ENCODE peak calls at places on chromosomes 3 and 15, in four cellular contexts. L, U, S and P are unnamed samples.

GRCh38 chr3:175150812-175151411 is 291.8 kb downstream of the NAALADL2 start:
- DNase-seq in L (no peak), U (peak), S (no peak), P (no peak)

GRCh38 chr3:45992820-45993219 is 2.8 kb downstream of the FYCO1 start:
- DNase-seq in L (no peak), U (peak), S (no peak), P (no peak)

GRCh38 chr3:170809021-170809974 is 60.7 kb downstream of the RPL22L1 start:
- DNase-seq in L (no peak), U (peak), S (no peak), P (no peak)

GRCh38 chr3:78139166-78139565 is 1099.3 kb downstream of the ROBO2 start:
- DNase-seq in L (no peak), U (peak), S (no peak), P (no peak)

GRCh38 chr3:4813855-4814254 is 165.4 kb upstream of the BHLHE40 start:
- DNase-seq in L (no peak), U (no peak), S (no peak), P (no peak)

GRCh38 chr15:64544450-64544849 is 84.1 kb downstream of the ZNF609 start:
- DNase-seq in L (no peak), U (no peak), S (no peak), P (no peak)

GRCh38 chr15:31226011-31226410 is 100.6 kb upstream of the KLF13 start:
- DNase-seq in L (no peak), U (no peak), S (no peak), P (no peak)

GRCh38 chr3:16370872-16371740 is 106.1 kb downstream of the OXNAD1 start:
- DNase-seq in L (no peak), U (peak), S (no peak), P (no peak)

GRCh38 chr3:104367000-104367399 is 999.7 kb upstream of the ALCAM start:
- DNase-seq in L (no peak), U (no peak), S (no peak), P (no peak)

GRCh38 chr15:53202876-53203275 is 412.7 kb upstream of the ONECUT1 start:
- DNase-seq in L (no peak), U (no peak), S (no peak), P (no peak)

GRCh38 chr15:73886717-73887345 is 13.5 kb downstream of the TBC1D21 start:
- DNase-seq in L (no peak), U (no peak), S (no peak), P (no peak)

GRCh38 chr3:142894493-142894892 is 5.6 kb upstream of the PCOLCE2 start:
- DNase-seq in L (no peak), U (no peak), S (no peak), P (no peak)

GRCh38 chr3:139937674-139938279 is 2.8 kb downstream of the CLSTN2 start:
- DNase-seq in L (peak), U (no peak), S (no peak), P (no peak)

GRCh38 chr15:26449296-26449695 is 323.6 kb downstream of the GABRB3 start:
- DNase-seq in L (no peak), U (peak), S (no peak), P (no peak)

GRCh38 chr3:141249041-141249440 is 17.4 kb downstream of the PXYLP1 start:
- DNase-seq in L (no peak), U (no peak), S (no peak), P (peak)

GRCh38 chr3:57803647-57804081 is 47.6 kb downstream of the SLMAP start:
- DNase-seq in L (no peak), U (peak), S (no peak), P (no peak)

GRCh38 chr3:120496278-120496975 is 45.6 kb upstream of the FSTL1 start:
- DNase-seq in L (no peak), U (peak), S (no peak), P (peak)

GRCh38 chr15:89778861-89779260 is 2.7 kb downstream of the MESP2 start:
- DNase-seq in L (no peak), U (no peak), S (no peak), P (no peak)

GRCh38 chr3:196111939-196112386 is 30.1 kb upstream of the TFRC start:
- DNase-seq in L (no peak), U (no peak), S (peak), P (no peak)

GRCh38 chr3:186255703-186256331 is 106.2 kb downstream of the DGKG start:
- DNase-seq in L (no peak), U (no peak), S (peak), P (no peak)

GRCh38 chr15:91192285-91193058 is 92.4 kb downstream of the SV2B start:
- DNase-seq in L (no peak), U (no peak), S (no peak), P (no peak)

GRCh38 chr3:8625991-8626390 is 18.6 kb downstream of the SSUH2 start:
- DNase-seq in L (no peak), U (peak), S (no peak), P (no peak)

GRCh38 chr3:31213869-31214486 is 318.7 kb upstream of the STT3B start:
- DNase-seq in L (no peak), U (no peak), S (no peak), P (no peak)

GRCh38 chr3:197242784-197243432 is 55.5 kb downstream of the DLG1 start:
- DNase-seq in L (no peak), U (no peak), S (no peak), P (no peak)

GRCh38 chr3:157127831-157128767 is 31.8 kb downstream of the CCNL1 start:
- DNase-seq in L (no peak), U (peak), S (no peak), P (peak)

DNA sequence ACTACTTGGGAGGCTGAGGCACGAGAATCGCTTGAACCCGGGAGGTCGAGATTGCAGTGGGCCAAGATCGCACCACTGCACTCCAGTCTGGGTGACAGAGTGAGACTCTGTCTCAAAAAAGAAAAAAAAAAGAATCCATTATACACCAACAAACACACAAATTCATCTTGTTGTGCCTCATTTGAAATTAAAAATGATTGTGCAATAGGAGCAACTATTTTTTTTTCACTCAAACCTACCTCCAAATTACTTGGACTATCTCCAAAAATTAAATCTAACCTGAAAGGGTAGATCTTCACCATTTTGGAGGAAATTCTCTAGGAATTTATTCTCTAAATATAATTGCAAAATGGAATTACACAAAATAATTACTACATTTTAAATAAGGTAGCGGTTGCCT is 4.6 kb downstream of the ZBBX start:
- DNase-seq in L (no peak), U (no peak), S (no peak), P (no peak)
- TF ChIP-seq CTCF in L (no peak), U (no peak), S (no peak), P (no peak)

DNA sequence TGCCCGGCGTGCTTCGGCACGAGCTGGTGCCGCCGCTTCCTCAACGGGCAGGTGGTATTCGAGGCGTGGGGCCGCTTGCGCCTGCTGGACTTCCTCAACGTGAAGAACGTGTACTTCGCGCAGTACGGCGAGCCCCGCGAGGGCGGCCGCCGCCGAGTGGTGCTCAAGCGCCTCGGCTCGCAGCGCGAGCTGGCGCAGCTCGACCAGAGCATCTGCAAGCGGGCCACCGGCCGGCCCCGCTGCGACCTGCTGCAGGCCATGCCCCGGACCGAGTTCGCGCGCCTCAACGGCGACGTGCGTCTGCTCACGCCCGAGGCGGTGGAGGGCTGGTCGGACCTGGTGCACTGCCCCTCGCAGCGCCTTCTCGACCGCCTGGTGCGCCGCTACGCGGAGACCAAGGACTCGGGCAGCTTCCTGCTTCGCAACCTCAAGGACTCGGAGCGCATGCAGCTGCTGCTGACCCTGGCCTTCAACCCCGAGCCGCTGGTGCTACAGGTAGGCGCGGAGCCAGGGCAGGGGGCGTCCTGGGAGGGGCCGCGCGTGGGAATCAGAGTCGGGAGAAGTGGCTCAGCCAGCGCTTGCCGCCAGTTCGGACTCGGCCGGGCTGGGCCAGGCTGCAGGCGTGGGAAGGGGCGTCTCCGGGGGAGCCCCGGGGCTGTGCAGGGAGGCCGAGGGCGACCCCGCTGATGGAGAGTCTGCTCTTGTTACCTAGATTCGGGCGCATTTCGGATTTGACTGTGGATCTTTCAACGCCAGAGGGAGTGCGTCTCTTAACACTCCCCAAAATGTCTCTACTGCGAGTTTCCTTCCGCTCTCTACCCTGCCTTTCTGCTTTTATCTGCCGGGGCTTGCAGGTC is 1.1 kb downstream of the DIPK2A start:
- DNase-seq in L (peak), U (peak), S (peak), P (no peak)
- TF ChIP-seq CTCF in L (peak), U (peak), S (peak), P (peak)

GRCh38 chr3:111782447-111782782 is 76.7 kb upstream of the PHLDB2 start:
- DNase-seq in L (no peak), U (no peak), S (no peak), P (no peak)

GRCh38 chr3:111773484-111773883 is 85.6 kb upstream of the PHLDB2 start:
- DNase-seq in L (no peak), U (no peak), S (no peak), P (no peak)

GRCh38 chr3:111781561-111782446 is 77.3 kb upstream of the PHLDB2 start:
- DNase-seq in L (no peak), U (peak), S (no peak), P (no peak)

GRCh38 chr3:111774622-111775021 is 84.4 kb upstream of the PHLDB2 start:
- DNase-seq in L (no peak), U (no peak), S (no peak), P (no peak)

DNA sequence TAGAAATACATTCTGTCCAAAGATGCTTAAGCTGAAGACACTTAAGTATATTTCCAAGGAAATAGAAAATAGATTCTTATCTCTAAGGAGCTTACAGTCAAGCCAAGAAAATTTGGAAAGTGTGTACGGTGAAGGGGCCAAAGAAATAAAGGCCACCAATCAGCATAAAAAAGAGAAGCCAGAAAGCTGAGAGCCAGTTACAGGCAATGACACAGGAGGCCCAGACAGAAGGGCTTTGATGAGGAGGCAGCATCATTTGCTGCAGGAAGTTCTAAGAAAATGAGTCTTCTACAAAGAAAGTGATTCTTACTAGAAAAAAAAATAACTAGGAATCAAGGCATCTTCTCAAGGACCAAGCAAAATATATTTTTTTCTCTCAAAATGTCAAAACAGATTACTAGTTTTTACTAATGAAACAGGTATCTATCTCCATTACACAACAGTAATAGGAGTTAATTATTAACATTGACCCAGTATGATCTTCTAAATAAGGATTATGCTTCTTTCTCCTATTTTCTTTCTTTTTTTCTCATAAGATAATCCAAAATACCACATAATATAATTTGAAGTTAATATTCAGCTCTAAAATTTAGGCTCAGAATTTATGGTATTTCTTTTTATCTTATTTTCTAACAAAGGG is 82.1 kb upstream of the PHLDB2 start:
- DNase-seq in L (no peak), U (no peak), S (no peak), P (no peak)
- TF ChIP-seq CTCF in L (no peak), U (no peak), S (no peak), P (no peak)

GRCh38 chr15:80620931-80621330 is 74.2 kb upstream of the ABHD17C start:
- DNase-seq in L (no peak), U (no peak), S (no peak), P (no peak)

GRCh38 chr15:80620141-80620540 is 75.0 kb upstream of the ABHD17C start:
- DNase-seq in L (no peak), U (no peak), S (no peak), P (peak)

GRCh38 chr15:80615783-80616391 is 79.2 kb upstream of the ABHD17C start:
- DNase-seq in L (peak), U (peak), S (no peak), P (peak)

GRCh38 chr15:80618666-80619481 is 76.2 kb upstream of the ABHD17C start:
- DNase-seq in L (no peak), U (no peak), S (no peak), P (peak)

GRCh38 chr15:80619677-80620076 is 75.4 kb upstream of the ABHD17C start:
- DNase-seq in L (no peak), U (no peak), S (no peak), P (peak)
- TF ChIP-seq CTCF in L (no peak), U (no peak), S (no peak), P (peak)

GRCh38 chr3:123152656-123153055 is 49.1 kb upstream of the SEC22A start:
- DNase-seq in L (no peak), U (no peak), S (no peak), P (peak)

GRCh38 chr3:123151251-123151705 is 50.5 kb upstream of the SEC22A start:
- DNase-seq in L (no peak), U (no peak), S (no peak), P (peak)

GRCh38 chr3:123153821-123154323 is 47.9 kb upstream of the SEC22A start:
- DNase-seq in L (no peak), U (no peak), S (no peak), P (no peak)

GRCh38 chr3:123154346-123154985 is 47.3 kb upstream of the SEC22A start:
- DNase-seq in L (no peak), U (no peak), S (no peak), P (no peak)

DNA sequence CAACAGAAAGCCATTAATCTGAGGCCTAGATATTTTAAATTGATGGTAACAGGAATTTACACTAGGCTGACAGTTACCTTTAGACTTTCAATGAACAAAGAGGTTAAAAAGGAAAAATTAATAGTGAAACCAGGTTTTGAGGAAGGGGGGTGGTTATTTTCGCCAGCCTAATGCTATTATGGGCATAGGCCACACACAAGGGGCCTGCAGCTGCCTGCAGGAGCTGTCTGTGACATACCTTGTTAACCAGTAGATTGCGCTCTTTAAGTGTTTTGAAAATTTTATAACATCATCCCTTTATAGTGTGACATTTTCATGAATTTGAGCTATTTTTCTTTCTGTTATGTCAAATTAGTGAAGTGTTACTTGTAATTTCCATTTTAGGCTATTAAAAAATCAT is 48.6 kb upstream of the SEC22A start:
- DNase-seq in L (no peak), U (no peak), S (no peak), P (no peak)
- TF ChIP-seq CTCF in L (no peak), U (no peak), S (no peak), P (no peak)

GRCh38 chr3:193665370-193665989 is 72.5 kb downstream of the OPA1 start:
- DNase-seq in L (no peak), U (peak), S (no peak), P (no peak)
- TF ChIP-seq CTCF in L (peak), U (peak), S (peak), P (peak)

GRCh38 chr15:100631831-100632230 is 29.4 kb downstream of the ASB7 start:
- DNase-seq in L (no peak), U (no peak), S (no peak), P (no peak)

GRCh38 chr15:100633763-100634075 is 31.3 kb downstream of the ASB7 start:
- DNase-seq in L (no peak), U (no peak), S (no peak), P (no peak)

GRCh38 chr15:100638177-100638730 is 35.9 kb downstream of the ASB7 start:
- DNase-seq in L (no peak), U (no peak), S (no peak), P (no peak)

GRCh38 chr15:100635406-100636071 is 33.1 kb downstream of the ASB7 start:
- DNase-seq in L (no peak), U (no peak), S (no peak), P (no peak)
- TF ChIP-seq CTCF in L (no peak), U (no peak), S (no peak), P (no peak)

GRCh38 chr3:137304313-137305056 is 346.7 kb downstream of the IL20RB start:
- DNase-seq in L (no peak), U (no peak), S (no peak), P (no peak)
- TF ChIP-seq CTCF in L (no peak), U (no peak), S (no peak), P (no peak)

GRCh38 chr3:151423091-151423490 is 37.8 kb downstream of the IGSF10 start:
- DNase-seq in L (no peak), U (no peak), S (no peak), P (no peak)

GRCh38 chr3:151426337-151426648 is 34.6 kb downstream of the IGSF10 start:
- DNase-seq in L (no peak), U (no peak), S (no peak), P (no peak)

GRCh38 chr3:151428386-151428785 is 32.5 kb downstream of the IGSF10 start:
- DNase-seq in L (no peak), U (no peak), S (no peak), P (no peak)

GRCh38 chr3:151421956-151422355 is 37.4 kb upstream of the P2RY12 start:
- DNase-seq in L (no peak), U (no peak), S (no peak), P (no peak)

DNA sequence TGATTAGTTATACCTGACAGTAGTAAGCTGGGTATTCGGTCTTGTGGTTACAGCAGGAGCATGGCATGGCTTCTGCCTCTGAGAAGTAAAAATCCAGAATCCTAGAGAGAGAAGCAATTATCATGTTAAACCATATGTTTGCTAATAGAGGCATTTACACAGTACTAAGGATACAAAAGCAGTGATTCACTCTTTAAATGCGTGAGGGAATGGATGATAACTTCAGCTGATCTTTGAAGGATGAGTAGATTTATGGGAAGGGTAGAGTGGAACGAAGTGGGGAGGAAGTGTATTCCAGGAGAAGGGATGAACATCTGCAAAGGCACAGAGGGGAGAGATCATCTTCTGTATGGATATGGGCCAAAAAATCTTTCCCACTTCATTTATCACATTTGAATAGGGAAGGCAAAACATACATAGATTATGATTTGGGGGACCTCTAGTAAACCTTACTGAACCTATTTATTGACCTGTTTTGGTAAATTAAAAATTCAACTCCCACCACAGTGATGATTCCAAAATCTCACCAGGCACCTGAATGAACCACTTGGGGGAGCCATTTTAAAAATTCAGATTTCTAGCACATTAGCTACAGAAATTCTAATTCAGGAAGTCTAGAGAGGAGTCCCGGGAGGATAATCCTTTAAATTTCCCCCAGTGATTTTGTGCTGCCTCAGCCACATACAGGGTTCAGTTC is 35.1 kb downstream of the IGSF10 start:
- DNase-seq in L (no peak), U (peak), S (no peak), P (no peak)
- TF ChIP-seq CTCF in L (peak), U (peak), S (no peak), P (no peak)